ENCODE peak calls at places on chromosome 13, in five cellular contexts. O is activated CD8-positive, alpha-beta memory T cell treated with anti-CD3 and anti-CD28 coated beads, Interleukin-2, amount 50 U/mL, for 48 hours; B is mesenchymal stem cell; H is tibial nerve; W is choroid plexus epithelial cell. C is an unnamed sample.

GRCh38 chr13:107563099-107563925 is 652.0 kb downstream of the LIG4 start:
- DNase-seq in H (no peak), O (no peak), W (peak), B (no peak), C (no peak)

GRCh38 chr13:95224064-95224463 is 77.2 kb downstream of the ABCC4 start:
- DNase-seq in B (no peak), O (no peak), W (no peak), H (no peak), C (no peak)

GRCh38 chr13:37878496-37878895 is 8.9 kb upstream of the TRPC4 start:
- DNase-seq in B (peak), W (peak), O (no peak), H (no peak), C (peak)

GRCh38 chr13:36131215-36131930 is at the start of gene DCLK1:
- DNase-seq in B (peak), O (no peak), W (peak), H (peak), C (peak)

GRCh38 chr13:52665325-52665724 is 12.7 kb downstream of the SUGT1 start:
- DNase-seq in H (no peak), O (no peak), B (peak), W (peak), C (peak)

GRCh38 chr13:28636677-28637317 is 22.1 kb upstream of the POMP start:
- DNase-seq in O (peak), B (peak), H (no peak), W (peak), C (peak)

GRCh38 chr13:99489028-99489427 is 12.2 kb upstream of the TM9SF2 start:
- DNase-seq in H (no peak), W (no peak), B (no peak), O (no peak), C (no peak)

GRCh38 chr13:48188640-48189039 is 44.4 kb upstream of the ITM2B start:
- DNase-seq in B (no peak), W (no peak), H (no peak), O (no peak), C (no peak)

GRCh38 chr13:47480121-47480520 is 521.0 kb downstream of the SUCLA2 start:
- DNase-seq in B (peak), W (peak), H (no peak), O (no peak), C (peak)

GRCh38 chr13:102555914-102556553 is 40.8 kb upstream of the TPP2 start:
- DNase-seq in H (no peak), O (no peak), B (peak), W (peak), C (peak)

GRCh38 chr13:22047082-22047784 is 376.4 kb downstream of the FGF9 start:
- DNase-seq in O (no peak), W (no peak), H (no peak), B (peak), C (no peak)

GRCh38 chr13:106033634-106034033 is 501.8 kb downstream of the EFNB2 start:
- DNase-seq in W (peak), B (peak), O (no peak), H (no peak), C (peak)

GRCh38 chr13:30791354-30791921 is 56.1 kb downstream of the ALOX5AP start:
- DNase-seq in H (peak), B (no peak), W (peak), O (no peak), C (peak)

GRCh38 chr13:77333521-77334083 is 6.7 kb upstream of the MYCBP2 start:
- DNase-seq in B (no peak), O (no peak), W (no peak), H (no peak), C (no peak)

GRCh38 chr13:49828452-49828851 is 36.0 kb upstream of the KPNA3 start:
- DNase-seq in W (no peak), H (no peak), B (no peak), O (no peak), C (no peak)

GRCh38 chr13:33310245-33311038 is 24.9 kb upstream of the STARD13 start:
- DNase-seq in W (no peak), H (no peak), B (no peak), O (no peak), C (no peak)

GRCh38 chr13:33931397-33931987 is 113.5 kb downstream of the RFC3 start:
- DNase-seq in H (no peak), O (no peak), B (peak), W (peak), C (peak)